ENCODE peak calls at places on chromosomes 1 and 21, in eight cellular contexts. G is Daoy, Y is osteocyte, R is T1000, H is NCI-H1436, B is hippocampal formation, O is brain microvascular endothelial cell, S is B cell. Z is an unnamed sample.

GRCh38 chr21:42230636-42231035 is 11.7 kb downstream of the ABCG1 start:
- DNase-seq in G (no peak), Y (no peak), R (no peak), H (no peak), B (no peak), O (no peak), S (no peak), Z (no peak)

GRCh38 chr1:183968386-183968785 is 69.1 kb downstream of the COLGALT2 start:
- DNase-seq in G (no peak), Y (no peak), R (no peak), H (no peak), B (no peak), O (no peak), S (no peak), Z (no peak)

GRCh38 chr1:45410850-45411509 is 70.7 kb upstream of the MUTYH start:
- DNase-seq in G (peak; percentile 28), Y (no peak), R (no peak), H (no peak), B (no peak), O (no peak), S (no peak), Z (no peak)

GRCh38 chr21:42525228-42525604 is 11.6 kb downstream of the SLC37A1 start:
- DNase-seq in G (peak; percentile 45), Y (no peak), R (no peak), H (no peak), B (no peak), O (peak; percentile 34), S (peak; percentile 29), Z (no peak)

GRCh38 chr1:150550222-150551048 is 1.2 kb downstream of the ADAMTSL4 start:
- DNase-seq in G (no peak), Y (no peak), R (no peak), H (no peak), B (no peak), O (no peak), S (peak; percentile 50), Z (peak; percentile 86)

GRCh38 chr1:158951956-158952355 is 20.6 kb downstream of the PYHIN1 start:
- DNase-seq in G (peak; percentile 76), Y (no peak), R (no peak), H (no peak), B (no peak), O (no peak), S (peak; percentile 25), Z (no peak)

GRCh38 chr1:20678599-20678998 is 17.4 kb upstream of the DDOST start:
- DNase-seq in G (no peak), Y (no peak), R (no peak), H (no peak), B (no peak), O (no peak), S (no peak), Z (no peak)

GRCh38 chr1:200526709-200527612 is 93.6 kb downstream of the KIF14 start:
- DNase-seq in G (peak; percentile 65), Y (no peak), R (no peak), H (no peak), B (no peak), O (no peak), S (no peak), Z (no peak)

GRCh38 chr21:46217511-46218196 is 10.9 kb downstream of the LSS start:
- DNase-seq in G (no peak), Y (no peak), R (no peak), H (no peak), B (no peak), O (no peak), S (no peak), Z (no peak)

GRCh38 chr1:25807480-25808390 is 7.7 kb downstream of the SELENON start:
- DNase-seq in G (no peak), Y (no peak), R (no peak), H (no peak), B (no peak), O (no peak), S (no peak), Z (no peak)

GRCh38 chr1:30253807-30254440 is 469.5 kb downstream of the MATN1 start:
- DNase-seq in G (peak; percentile 74), Y (no peak), R (no peak), H (no peak), B (no peak), O (no peak), S (no peak), Z (no peak)

GRCh38 chr1:29708818-29709710 is 472.7 kb downstream of the PTPRU start:
- DNase-seq in G (peak; percentile 91), Y (no peak), R (peak; percentile 70), H (peak; percentile 78), B (no peak), O (peak; percentile 34), S (no peak), Z (no peak)

GRCh38 chr1:39952359-39953110 is 2.4 kb upstream of the MFSD2A start:
- DNase-seq in G (no peak), Y (no peak), R (no peak), H (no peak), B (peak; percentile 69), O (no peak), S (no peak), Z (peak; percentile 62)

GRCh38 chr1:94580367-94581115 is 39.0 kb upstream of the F3 start:
- DNase-seq in G (peak; percentile 52), Y (no peak), R (no peak), H (no peak), B (no peak), O (peak; percentile 74), S (no peak), Z (no peak)

GRCh38 chr1:215606564-215607168 is 39.6 kb downstream of the KCTD3 start:
- DNase-seq in G (no peak), Y (no peak), R (no peak), H (peak; percentile 11), B (no peak), O (no peak), S (no peak), Z (no peak)

GRCh38 chr1:218718977-218719376 is 373.8 kb downstream of the TGFB2 start:
- DNase-seq in G (no peak), Y (no peak), R (no peak), H (no peak), B (no peak), O (peak; percentile 82), S (no peak), Z (no peak)

GRCh38 chr1:9722378-9722749 is 70.8 kb downstream of the PIK3CD start:
- DNase-seq in G (no peak), Y (no peak), R (no peak), H (no peak), B (no peak), O (no peak), S (no peak), Z (no peak)

GRCh38 chr1:40665335-40666171 is at the start of gene RIMS3:
- DNase-seq in G (peak; percentile 83), Y (peak; percentile 94), R (peak; percentile 78), H (peak; percentile 76), B (peak; percentile 74), O (peak; percentile 10), S (peak; percentile 97), Z (peak; percentile 71)

GRCh38 chr1:201284636-201285035 is 1.3 kb downstream of the PKP1 start:
- DNase-seq in G (no peak), Y (no peak), R (no peak), H (no peak), B (no peak), O (no peak), S (no peak), Z (no peak)

GRCh38 chr1:226625832-226626576 is 77.4 kb downstream of the STUM start:
- DNase-seq in G (no peak), Y (no peak), R (no peak), H (no peak), B (no peak), O (no peak), S (no peak), Z (no peak)

GRCh38 chr1:240611619-240612490 is at the start of gene GREM2:
- DNase-seq in G (peak; percentile 74), Y (no peak), R (peak; percentile 54), H (peak; percentile 23), B (peak; percentile 12), O (peak; percentile 84), S (no peak), Z (no peak)

GRCh38 chr1:224503161-224504118 is 68.8 kb upstream of the WDR26 start:
- DNase-seq in G (peak; percentile 91), Y (peak; percentile 95), R (peak; percentile 69), H (peak; percentile 49), B (peak; percentile 61), O (peak; percentile 64), S (peak; percentile 55), Z (peak; percentile 95)

GRCh38 chr1:114340906-114341698 is 169.9 kb downstream of the TRIM33 start:
- DNase-seq in G (no peak), Y (peak; percentile 5), R (no peak), H (no peak), B (no peak), O (no peak), S (no peak), Z (no peak)

GRCh38 chr1:67213164-67213563 is 46.9 kb downstream of the IL23R start:
- DNase-seq in G (peak; percentile 10), Y (no peak), R (no peak), H (no peak), B (no peak), O (no peak), S (no peak), Z (no peak)

GRCh38 chr1:241560511-241561187 is 28.5 kb downstream of the KMO start:
- DNase-seq in G (no peak), Y (no peak), R (no peak), H (no peak), B (no peak), O (no peak), S (no peak), Z (no peak)